ENCODE peak calls at places on chromosomes 16 and 17, in seven cellular contexts. One of them, this sample, is unnamed. For H3K36me3 and H3K9me3, the result is how much of the 10 kb centered on the place peaks cover.

GRCh38 chr17:69567130-69567529 is 152.6 kb downstream of the MAP2K6 start:
- DNase-seq in heart left ventricle: no peak
- DNase-seq in transverse colon: no peak
- DNase-seq in body of pancreas: no peak
- DNase-seq in SK-N-SH: no peak
- DNase-seq in A673: no peak
- DNase-seq in tibial nerve: no peak
- DNase-seq in this sample: no peak

GRCh38 chr16:46790599-46791270 is 40.2 kb downstream of the C16orf87 start:
- DNase-seq in transverse colon: no peak
- DNase-seq in SK-N-SH: no peak
- DNase-seq in body of pancreas: no peak
- DNase-seq in A673: peak
- DNase-seq in tibial nerve: no peak
- DNase-seq in heart left ventricle: no peak
- DNase-seq in this sample: no peak

GRCh38 chr17:78674156-78674555 is 97.0 kb upstream of the DNAH17 start:
- DNase-seq in A673: no peak
- DNase-seq in SK-N-SH: no peak
- DNase-seq in transverse colon: no peak
- DNase-seq in heart left ventricle: no peak
- DNase-seq in tibial nerve: no peak
- DNase-seq in body of pancreas: no peak
- DNase-seq in this sample: no peak

GRCh38 chr17:48603959-48604769 is 622 bp downstream of the HOXB6 start:
- DNase-seq in transverse colon: peak
- DNase-seq in heart left ventricle: no peak
- DNase-seq in A673: peak
- DNase-seq in body of pancreas: no peak
- DNase-seq in SK-N-SH: no peak
- DNase-seq in tibial nerve: no peak
- DNase-seq in this sample: peak

GRCh38 chr17:79651751-79652150 is 40.9 kb upstream of the RBFOX3 start:
- DNase-seq in transverse colon: no peak
- DNase-seq in body of pancreas: no peak
- DNase-seq in tibial nerve: no peak
- DNase-seq in A673: no peak
- DNase-seq in heart left ventricle: no peak
- DNase-seq in SK-N-SH: peak
- DNase-seq in this sample: no peak

GRCh38 chr17:33115957-33116680 is 124.5 kb downstream of the SPACA3 start:
- DNase-seq in body of pancreas: no peak
- DNase-seq in SK-N-SH: peak
- DNase-seq in transverse colon: no peak
- DNase-seq in A673: no peak
- DNase-seq in heart left ventricle: no peak
- DNase-seq in tibial nerve: no peak
- DNase-seq in this sample: no peak

GRCh38 chr16:52812945-52813556 is 239.6 kb downstream of the CHD9NB start:
- DNase-seq in body of pancreas: no peak
- DNase-seq in tibial nerve: no peak
- DNase-seq in transverse colon: no peak
- DNase-seq in SK-N-SH: no peak
- DNase-seq in A673: peak
- DNase-seq in heart left ventricle: no peak
- DNase-seq in this sample: no peak

GRCh38 chr17:78493455-78494188 is 83.6 kb downstream of the DNAH17 start:
- DNase-seq in A673: no peak
- DNase-seq in transverse colon: no peak
- DNase-seq in tibial nerve: peak
- DNase-seq in SK-N-SH: no peak
- DNase-seq in body of pancreas: no peak
- DNase-seq in heart left ventricle: peak
- DNase-seq in this sample: peak

GRCh38 chr16:4548124-4548523 is 8.0 kb upstream of the C16orf96 start:
- DNase-seq in transverse colon: no peak
- DNase-seq in body of pancreas: no peak
- DNase-seq in A673: no peak
- DNase-seq in heart left ventricle: no peak
- DNase-seq in SK-N-SH: no peak
- DNase-seq in tibial nerve: no peak
- DNase-seq in this sample: no peak

GRCh38 chr16:53504161-53504663 is 1.2 kb upstream of the AKTIP start:
- DNase-seq in A673: peak
- DNase-seq in tibial nerve: peak
- DNase-seq in transverse colon: peak
- DNase-seq in heart left ventricle: peak
- DNase-seq in body of pancreas: peak
- DNase-seq in SK-N-SH: peak
- DNase-seq in this sample: peak

GRCh38 chr17:7478276-7479138 is 924 bp downstream of the ZBTB4 start:
- DNase-seq in transverse colon: peak
- DNase-seq in A673: peak
- DNase-seq in heart left ventricle: peak
- DNase-seq in SK-N-SH: peak
- DNase-seq in tibial nerve: peak
- DNase-seq in body of pancreas: peak
- DNase-seq in this sample: peak

GRCh38 chr17:11404431-11404830 is 163.4 kb downstream of the SHISA6 start:
- DNase-seq in body of pancreas: peak
- DNase-seq in A673: peak
- DNase-seq in tibial nerve: no peak
- DNase-seq in transverse colon: peak
- DNase-seq in heart left ventricle: no peak
- DNase-seq in SK-N-SH: no peak
- DNase-seq in this sample: no peak

GRCh38 chr16:1863681-1864460 is 8.1 kb downstream of the MEIOB start:
- DNase-seq in body of pancreas: peak
- DNase-seq in SK-N-SH: peak
- DNase-seq in heart left ventricle: no peak
- DNase-seq in A673: peak
- DNase-seq in transverse colon: no peak
- DNase-seq in tibial nerve: no peak
- DNase-seq in this sample: no peak

GRCh38 chr17:63881935-63882601 is at the start of gene GH2:
- DNase-seq in body of pancreas: peak
- DNase-seq in tibial nerve: peak
- DNase-seq in SK-N-SH: peak
- DNase-seq in transverse colon: peak
- DNase-seq in heart left ventricle: peak
- DNase-seq in A673: peak
- DNase-seq in this sample: peak

GRCh38 chr16:74455213-74455612 is 33.9 kb upstream of the CLEC18B start:
- DNase-seq in heart left ventricle: no peak
- DNase-seq in SK-N-SH: no peak
- DNase-seq in tibial nerve: no peak
- DNase-seq in transverse colon: no peak
- DNase-seq in A673: no peak
- DNase-seq in body of pancreas: no peak
- DNase-seq in this sample: no peak

GRCh38 chr17:1574697-1575471 is 12.3 kb upstream of the PITPNA start:
- DNase-seq in heart left ventricle: no peak
- DNase-seq in tibial nerve: no peak
- DNase-seq in SK-N-SH: peak
- DNase-seq in body of pancreas: peak
- DNase-seq in A673: no peak
- DNase-seq in transverse colon: no peak
- DNase-seq in this sample: no peak

GRCh38 chr16:85554114-85554790 is 58.9 kb upstream of the GSE1 start:
- DNase-seq in heart left ventricle: peak
- DNase-seq in A673: peak
- DNase-seq in body of pancreas: peak
- DNase-seq in tibial nerve: peak
- DNase-seq in SK-N-SH: peak
- DNase-seq in transverse colon: peak
- DNase-seq in this sample: peak

GRCh38 chr16:24255446-24256352 is at the start of gene CACNG3:
- DNase-seq in SK-N-SH: peak
- DNase-seq in tibial nerve: no peak
- DNase-seq in heart left ventricle: peak
- DNase-seq in body of pancreas: peak
- DNase-seq in A673: peak
- DNase-seq in transverse colon: peak
- DNase-seq in this sample: peak

GRCh38 chr16:28923652-28924398 is 1.2 kb downstream of the RABEP2 start:
- DNase-seq in body of pancreas: peak
- DNase-seq in transverse colon: peak
- DNase-seq in tibial nerve: no peak
- DNase-seq in heart left ventricle: no peak
- DNase-seq in A673: no peak
- DNase-seq in SK-N-SH: no peak
- DNase-seq in this sample: peak

GRCh38 chr17:35568561-35568960 is 7.9 kb upstream of the SLFN14 start:
- DNase-seq in tibial nerve: no peak
- DNase-seq in A673: peak
- DNase-seq in heart left ventricle: no peak
- DNase-seq in transverse colon: peak
- DNase-seq in SK-N-SH: peak
- DNase-seq in body of pancreas: no peak
- DNase-seq in this sample: no peak

GRCh38 chr16:24755201-24755874 is 25.9 kb downstream of the TNRC6A start:
- DNase-seq in heart left ventricle: no peak
- DNase-seq in SK-N-SH: no peak
- DNase-seq in tibial nerve: no peak
- DNase-seq in A673: no peak
- DNase-seq in transverse colon: no peak
- DNase-seq in body of pancreas: no peak
- DNase-seq in this sample: no peak

GRCh38 chr17:62676231-62676943 is 48.9 kb downstream of the MRC2 start:
- DNase-seq in transverse colon: no peak
- DNase-seq in A673: no peak
- DNase-seq in tibial nerve: no peak
- DNase-seq in heart left ventricle: no peak
- DNase-seq in body of pancreas: no peak
- DNase-seq in SK-N-SH: no peak
- DNase-seq in this sample: no peak

GRCh38 chr17:62680541-62681052 is 53.1 kb downstream of the MRC2 start:
- DNase-seq in SK-N-SH: no peak
- DNase-seq in tibial nerve: no peak
- DNase-seq in transverse colon: peak
- DNase-seq in heart left ventricle: no peak
- DNase-seq in body of pancreas: no peak
- DNase-seq in A673: no peak
- DNase-seq in this sample: peak

GRCh38 chr17:62676952-62677596 is 49.6 kb downstream of the MRC2 start:
- DNase-seq in body of pancreas: no peak
- DNase-seq in SK-N-SH: peak
- DNase-seq in transverse colon: no peak
- DNase-seq in A673: no peak
- DNase-seq in heart left ventricle: no peak
- DNase-seq in tibial nerve: no peak
- DNase-seq in this sample: no peak

GRCh38 chr17:62679866-62680377 is 52.5 kb downstream of the MRC2 start:
- DNase-seq in tibial nerve: no peak
- DNase-seq in transverse colon: no peak
- DNase-seq in SK-N-SH: peak
- DNase-seq in body of pancreas: no peak
- DNase-seq in heart left ventricle: no peak
- DNase-seq in A673: no peak
- DNase-seq in this sample: no peak

GRCh38 chr17:62678214-62678919 is 50.9 kb downstream of the MRC2 start:
- DNase-seq in heart left ventricle: no peak
- DNase-seq in A673: no peak
- DNase-seq in body of pancreas: no peak
- DNase-seq in SK-N-SH: peak
- DNase-seq in tibial nerve: no peak
- DNase-seq in transverse colon: no peak
- DNase-seq in this sample: no peak
- H3K36me3 ChIP-seq in heart left ventricle: under half
- H3K36me3 ChIP-seq in A673: under half
- H3K36me3 ChIP-seq in body of pancreas: under half
- H3K36me3 ChIP-seq in SK-N-SH: half or more
- H3K36me3 ChIP-seq in tibial nerve: under half
- H3K36me3 ChIP-seq in transverse colon: under half
- H3K36me3 ChIP-seq in this sample: under half

DNA sequence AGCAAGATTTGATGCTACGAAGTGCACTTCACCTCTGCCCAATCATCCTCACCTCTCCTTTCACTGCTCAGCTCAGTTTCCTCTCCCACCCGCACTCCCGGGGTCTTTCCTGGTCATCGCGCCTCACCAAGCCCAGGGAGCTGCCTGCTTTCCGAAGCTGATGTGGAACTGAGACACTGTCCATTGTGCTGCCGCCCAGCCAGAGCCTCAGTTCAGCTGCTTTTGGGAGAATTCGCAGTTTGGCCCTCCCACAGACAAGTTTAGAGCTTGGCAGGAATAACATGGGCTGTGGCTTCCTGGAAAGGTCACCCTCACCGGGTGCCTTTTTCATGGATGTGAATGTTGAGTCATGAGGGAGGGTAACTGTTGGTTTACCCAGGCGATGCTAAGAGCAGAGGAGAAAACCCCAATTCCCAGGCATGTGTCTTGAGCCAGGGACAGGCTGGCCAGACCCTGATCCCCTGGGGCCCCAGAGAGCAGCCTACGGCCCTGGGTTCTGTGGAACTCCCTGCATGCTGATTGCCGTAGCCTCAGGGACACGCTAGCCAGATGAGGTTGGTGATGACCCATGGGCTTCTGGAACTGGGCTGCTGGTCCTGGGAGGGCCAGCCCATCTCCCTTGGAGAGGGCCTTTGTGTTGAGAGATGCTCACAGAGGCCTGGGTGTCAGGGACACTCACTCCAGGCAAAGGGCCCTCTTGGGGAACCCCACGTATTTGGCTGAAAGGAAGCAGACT is 1687.5 kb downstream of the TP53TG3F start:
- DNase-seq in A673: no peak
- DNase-seq in SK-N-SH: no peak
- DNase-seq in body of pancreas: no peak
- DNase-seq in tibial nerve: no peak
- DNase-seq in transverse colon: no peak
- DNase-seq in heart left ventricle: no peak
- DNase-seq in this sample: peak
- H3K9me3 ChIP-seq in A673: half or more
- H3K9me3 ChIP-seq in SK-N-SH: under half
- H3K9me3 ChIP-seq in body of pancreas: under half
- H3K9me3 ChIP-seq in tibial nerve: under half
- H3K9me3 ChIP-seq in transverse colon: under half
- H3K9me3 ChIP-seq in heart left ventricle: under half
- H3K9me3 ChIP-seq in this sample: half or more

GRCh38 chr17:82031303-82031884 is at the start of gene RAC3:
- DNase-seq in transverse colon: no peak
- DNase-seq in A673: peak
- DNase-seq in heart left ventricle: no peak
- DNase-seq in body of pancreas: no peak
- DNase-seq in SK-N-SH: peak
- DNase-seq in tibial nerve: no peak
- DNase-seq in this sample: no peak
- H3K4me3 ChIP-seq in transverse colon: peak
- H3K4me3 ChIP-seq in A673: peak
- H3K4me3 ChIP-seq in heart left ventricle: peak
- H3K4me3 ChIP-seq in body of pancreas: no peak
- H3K4me3 ChIP-seq in SK-N-SH: peak
- H3K4me3 ChIP-seq in tibial nerve: peak
- H3K4me3 ChIP-seq in this sample: no peak

DNA sequence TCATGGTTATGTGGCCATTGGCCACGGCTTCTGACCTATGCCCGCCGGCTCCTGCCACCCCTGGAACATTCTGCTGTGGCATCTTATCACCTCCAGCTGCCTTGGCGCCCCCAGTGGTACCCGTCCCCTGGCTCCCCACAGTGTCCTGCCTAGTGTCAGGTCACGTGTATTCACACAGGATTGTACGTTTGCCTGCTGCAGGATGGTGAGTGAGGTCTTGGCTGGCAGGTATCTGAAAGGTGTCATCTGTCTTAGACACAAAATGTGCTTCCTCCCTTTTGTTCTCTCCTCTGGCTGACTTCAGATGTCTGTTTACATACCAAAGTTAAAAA is 24.9 kb downstream of the DBNDD1 start:
- DNase-seq in heart left ventricle: no peak
- DNase-seq in tibial nerve: no peak
- DNase-seq in transverse colon: no peak
- DNase-seq in A673: no peak
- DNase-seq in body of pancreas: no peak
- DNase-seq in SK-N-SH: no peak
- DNase-seq in this sample: no peak
- H3K36me3 ChIP-seq in heart left ventricle: half or more
- H3K36me3 ChIP-seq in tibial nerve: half or more
- H3K36me3 ChIP-seq in transverse colon: under half
- H3K36me3 ChIP-seq in A673: under half
- H3K36me3 ChIP-seq in body of pancreas: under half
- H3K36me3 ChIP-seq in SK-N-SH: half or more
- H3K36me3 ChIP-seq in this sample: under half